ENCODE peak calls at places on chromosomes 6 and 20, in ten cellular contexts. N, L, T, B, Q, W, H, S, D and F are unnamed samples.

GRCh38 chr6:293185-294174 is 1.2 kb downstream of the DUSP22 start:
- DNase-seq in N (no peak), L (peak), T (no peak), B (no peak), Q (no peak), W (no peak), H (no peak), S (peak), D (no peak), F (no peak)

GRCh38 chr20:10547276-10548114 is 112.4 kb downstream of the SLX4IP start:
- DNase-seq in N (no peak), L (peak), T (no peak), B (no peak), Q (no peak), W (no peak), H (no peak), S (no peak), D (no peak), F (no peak)

GRCh38 chr6:247353-247752 is 44.9 kb upstream of the DUSP22 start:
- DNase-seq in N (no peak), L (no peak), T (no peak), B (no peak), Q (no peak), W (no peak), H (no peak), S (no peak), D (no peak), F (no peak)

GRCh38 chr6:139028242-139028657 is 295 bp upstream of the ABRACL start:
- DNase-seq in N (no peak), L (no peak), T (no peak), B (peak), Q (no peak), W (peak), H (no peak), S (no peak), D (no peak), F (no peak)

GRCh38 chr20:16662462-16662861 is 67.4 kb upstream of the SNRPB2 start:
- DNase-seq in N (no peak), L (no peak), T (no peak), B (no peak), Q (no peak), W (no peak), H (no peak), S (no peak), D (no peak), F (no peak)

GRCh38 chr20:57667924-57668782 is 41.7 kb downstream of the PMEPA1 start:
- DNase-seq in N (no peak), L (no peak), T (no peak), B (no peak), Q (no peak), W (no peak), H (no peak), S (no peak), D (no peak), F (no peak)

GRCh38 chr20:49964964-49965780 is 17.6 kb upstream of the SNAI1 start:
- DNase-seq in N (no peak), L (peak), T (peak), B (no peak), Q (no peak), W (no peak), H (no peak), S (peak), D (no peak), F (peak)

GRCh38 chr6:80174931-80175572 is 68.6 kb downstream of the BCKDHB start:
- DNase-seq in N (no peak), L (peak), T (no peak), B (no peak), Q (no peak), W (no peak), H (no peak), S (peak), D (no peak), F (peak)

GRCh38 chr20:25025986-25026605 is 31.8 kb downstream of the ACSS1 start:
- DNase-seq in N (peak), L (no peak), T (no peak), B (no peak), Q (no peak), W (no peak), H (no peak), S (no peak), D (no peak), F (no peak)

GRCh38 chr6:18586133-18586532 is 199.0 kb downstream of the RNF144B start:
- DNase-seq in N (no peak), L (no peak), T (no peak), B (no peak), Q (no peak), W (no peak), H (no peak), S (no peak), D (no peak), F (no peak)

GRCh38 chr20:2836035-2836434 is 4.4 kb downstream of the PCED1A start:
- DNase-seq in N (no peak), L (no peak), T (no peak), B (no peak), Q (no peak), W (no peak), H (no peak), S (no peak), D (no peak), F (no peak)

GRCh38 chr20:1893721-1894470 is 1.3 kb upstream of the SIRPA start:
- DNase-seq in N (peak), L (peak), T (no peak), B (no peak), Q (no peak), W (no peak), H (no peak), S (no peak), D (no peak), F (no peak)

GRCh38 chr6:105553174-105553573 is 150.3 kb upstream of the PREP start:
- DNase-seq in N (no peak), L (no peak), T (no peak), B (no peak), Q (no peak), W (no peak), H (peak), S (peak), D (no peak), F (no peak)

GRCh38 chr20:949717-950116 is 33.6 kb upstream of the ANGPT4 start:
- DNase-seq in N (no peak), L (no peak), T (no peak), B (no peak), Q (no peak), W (no peak), H (no peak), S (no peak), D (no peak), F (no peak)